ENCODE peak calls at places on chromosomes 12 and 14, in four cellular contexts. A is HCT116; B is right lobe of liver; S is CD4-positive, alpha-beta T cell. H is an unnamed sample. For H3K27me3, the result is how much of the 10 kb centered on the place peaks cover.

GRCh38 chr14:100286484-100287191 is 19.6 kb downstream of the SLC25A29 start:
- DNase-seq in A (no peak), B (no peak), S (no peak), H (no peak)

GRCh38 chr12:46664771-46665287 is 161.0 kb downstream of the SLC38A4 start:
- DNase-seq in A (peak), B (no peak), S (no peak), H (no peak)

GRCh38 chr14:20624495-20625070 is 16.9 kb downstream of the OR6S1 start:
- DNase-seq in A (no peak), B (peak), S (no peak), H (no peak)

GRCh38 chr12:81644503-81644902 is 114.6 kb downstream of the PPFIA2 start:
- DNase-seq in A (peak), B (no peak), S (no peak), H (no peak)

GRCh38 chr14:95442633-95443021 is 73.8 kb downstream of the SYNE3 start:
- DNase-seq in A (peak), B (peak), S (peak), H (peak)

GRCh38 chr12:54663603-54664002 is 15.4 kb upstream of the DCD start:
- DNase-seq in A (no peak), B (no peak), S (no peak), H (no peak)

GRCh38 chr12:3041558-3042164 is 35.5 kb upstream of the TSPAN9 start:
- DNase-seq in A (peak), B (peak), S (peak), H (no peak)

GRCh38 chr12:58920102-58920955 is at the start of gene LRIG3:
- DNase-seq in A (peak), B (peak), S (no peak), H (peak)

GRCh38 chr12:53431187-53431586 is 7.5 kb downstream of the AMHR2 start:
- DNase-seq in A (no peak), B (no peak), S (no peak), H (no peak)

GRCh38 chr12:49023812-49024211 is 5.2 kb upstream of the PRKAG1 start:
- DNase-seq in A (no peak), B (no peak), S (no peak), H (no peak)

GRCh38 chr12:43937947-43938346 is 102.1 kb downstream of the TMEM117 start:
- DNase-seq in A (no peak), B (no peak), S (no peak), H (no peak)
- TF ChIP-seq CTCF in A (peak), B (no peak), S (no peak), H (no peak)

DNA sequence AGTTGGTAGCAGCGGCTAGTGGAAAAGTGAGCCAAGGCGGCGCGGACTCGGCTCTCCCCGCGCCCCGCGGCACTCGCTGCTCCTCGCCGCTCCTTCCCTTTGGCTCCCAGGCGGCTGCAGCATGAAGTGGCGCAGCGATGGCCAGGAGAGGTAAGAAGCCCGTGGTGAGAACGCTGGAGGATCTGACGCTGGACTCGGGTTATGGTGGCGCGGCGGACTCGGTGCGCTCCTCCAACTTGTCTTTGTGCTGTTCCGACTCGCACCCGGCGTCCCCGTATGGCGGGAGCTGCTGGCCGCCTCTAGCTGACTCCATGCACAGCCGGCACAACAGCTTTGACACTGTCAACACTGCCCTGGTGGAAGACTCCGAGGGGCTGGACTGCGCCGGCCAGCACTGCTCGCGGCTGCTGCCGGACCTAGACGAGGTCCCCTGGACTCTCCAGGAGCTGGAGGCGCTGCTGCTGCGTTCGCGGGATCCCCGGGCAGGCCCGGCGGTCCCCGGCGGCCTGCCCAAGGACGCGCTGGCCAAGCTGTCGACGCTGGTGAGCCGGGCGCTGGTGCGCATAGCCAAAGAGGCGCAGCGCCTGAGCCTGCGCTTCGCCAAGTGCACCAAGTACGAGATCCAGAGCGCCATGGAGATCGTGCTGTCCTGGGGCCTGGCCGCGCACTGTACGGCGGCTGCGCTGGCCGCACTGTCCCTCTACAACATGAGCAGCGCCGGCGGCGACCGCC is 225.6 kb upstream of the CRY1 start:
- DNase-seq in A (no peak), B (peak), S (no peak), H (no peak)
- H3K27me3 ChIP-seq in A (under half), B (under half), S (under half), H (under half)

GRCh38 chr12:123143753-123144461 is 7.0 kb downstream of the PITPNM2 start:
- DNase-seq in A (no peak), B (no peak), S (no peak), H (no peak)
- TF ChIP-seq CTCF in A (no peak), B (no peak), S (no peak), H (no peak)

DNA sequence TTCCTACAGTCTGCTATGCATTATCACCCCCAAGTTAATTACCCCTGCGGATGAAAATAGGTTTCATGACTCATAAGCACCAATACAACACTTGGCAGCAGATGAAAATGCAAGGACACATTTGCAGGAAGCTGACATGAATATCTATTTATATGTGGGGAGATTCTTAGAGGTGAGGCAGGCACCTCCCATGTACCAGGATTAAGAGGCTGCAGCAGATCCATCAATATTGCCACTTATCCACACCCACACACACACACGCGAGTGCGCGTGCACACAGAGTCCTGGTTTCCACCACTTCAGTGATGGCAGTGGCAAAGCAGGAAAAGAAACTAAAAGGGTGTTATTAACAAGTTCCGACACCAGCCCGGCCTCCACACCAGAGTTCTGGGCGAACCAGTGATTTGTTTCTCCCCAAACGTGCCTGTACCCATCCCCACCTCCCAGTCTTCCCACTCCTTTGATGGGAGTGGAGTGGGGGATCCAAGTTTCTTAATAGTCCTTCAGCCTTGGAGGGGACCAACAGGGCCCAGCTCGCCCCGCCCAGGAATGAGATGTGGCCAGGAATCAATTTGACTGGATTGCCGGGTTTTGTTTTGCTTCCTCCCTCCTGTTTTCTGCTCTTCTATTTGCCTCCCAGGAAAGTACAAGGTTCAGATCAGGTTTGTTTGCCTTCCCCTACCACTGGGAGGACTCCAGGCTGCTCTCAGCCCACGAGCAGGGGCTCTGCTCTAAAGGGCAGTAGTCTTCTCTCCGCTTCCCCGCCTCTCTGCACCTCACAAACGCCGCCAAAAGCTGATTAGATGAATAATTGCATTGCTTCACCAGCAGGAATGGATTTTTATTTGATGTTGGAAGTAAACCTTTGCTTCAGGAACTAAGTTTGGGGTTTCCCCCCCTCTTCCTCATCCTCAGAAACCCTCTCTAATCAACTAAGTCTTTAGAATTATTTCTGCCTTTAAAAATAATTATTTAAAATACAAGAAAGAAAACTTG is 5.2 kb downstream of the IRF2BPL start:
- DNase-seq in A (no peak), B (peak), S (no peak), H (no peak)
- H3K27me3 ChIP-seq in A (under half), B (under half), S (under half), H (under half)

DNA sequence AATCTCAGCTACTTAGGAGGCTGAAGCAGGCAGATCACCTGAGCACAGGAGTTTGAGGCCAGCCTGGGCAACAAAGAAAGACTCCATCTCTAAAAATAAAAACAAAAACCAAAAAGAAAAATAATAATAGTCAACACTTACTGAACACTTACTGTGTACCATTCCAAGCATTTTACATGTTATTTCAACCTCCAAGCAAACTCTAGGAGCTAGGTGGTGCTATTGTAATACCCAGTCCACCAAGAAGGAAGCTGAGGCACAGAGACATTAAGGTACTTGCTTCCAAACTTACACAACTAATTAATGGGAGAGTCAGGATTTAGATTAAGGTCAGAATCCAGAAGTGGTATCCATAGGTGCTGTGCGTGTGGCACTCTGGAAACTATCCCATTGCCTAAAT is 13.7 kb upstream of the OR6J1 start:
- DNase-seq in A (no peak), B (no peak), S (no peak), H (no peak)
- TF ChIP-seq CTCF in A (peak), B (peak), S (no peak), H (peak)

GRCh38 chr12:107774349-107775029 is at the start of gene ASCL4:
- DNase-seq in A (no peak), B (no peak), S (no peak), H (no peak)
- H3K27me3 ChIP-seq in A (under half), B (under half), S (half or more), H (under half)

GRCh38 chr12:113580437-113580836 is 108.8 kb upstream of the LHX5 start:
- DNase-seq in A (no peak), B (no peak), S (no peak), H (no peak)
- TF ChIP-seq CTCF in A (no peak), B (no peak), S (no peak), H (no peak)

GRCh38 chr14:36198378-36198777 is 21.9 kb upstream of the PTCSC3 start:
- DNase-seq in A (no peak), B (no peak), S (no peak), H (no peak)
- H3K27me3 ChIP-seq in A (under half), B (under half), S (under half), H (under half)

H was measured in esophagus muscularis mucosa.